ENCODE peak calls at places on chromosome 2, in six cellular contexts. J is NT2/D1, H is fibroblast of lung, K is esophagus squamous epithelium, G is GM23248, W is left lung. M is an unnamed sample.

GRCh38 chr2:226673314-226673723 is 126.3 kb downstream of the IRS1 start:
- DNase-seq in W (no peak), K (no peak), H (peak; percentile 96), J (no peak), G (peak; percentile 95), M (peak; percentile 85)

GRCh38 chr2:229407170-229407569 is 136.1 kb upstream of the PID1 start:
- DNase-seq in H (peak; percentile 88), J (no peak), K (no peak), W (no peak), G (peak; percentile 93), M (peak; percentile 46)

GRCh38 chr2:34096552-34097171 is 497.6 kb upstream of the FAM98A start:
- DNase-seq in W (no peak), G (peak; percentile 60), J (peak; percentile 65), K (no peak), H (peak; percentile 51), M (peak; percentile 89)

GRCh38 chr2:69773201-69773600 is 31.3 kb downstream of the ANXA4 start:
- DNase-seq in H (peak; percentile 66), J (no peak), K (no peak), G (peak; percentile 76), W (no peak), M (peak; percentile 66)

GRCh38 chr2:172889287-172889686 is 153.6 kb downstream of the RAPGEF4 start:
- DNase-seq in J (no peak), K (no peak), W (no peak), G (no peak), H (no peak), M (no peak)

GRCh38 chr2:81324046-81324445 is 1019.5 kb upstream of the LRRTM1 start:
- DNase-seq in K (no peak), J (peak; percentile 38), H (no peak), G (no peak), W (no peak), M (no peak)

GRCh38 chr2:168253379-168253778 is 6.0 kb upstream of the STK39 start:
- DNase-seq in H (no peak), W (no peak), K (no peak), J (no peak), G (no peak), M (no peak)

GRCh38 chr2:10917927-10918326 is 6.2 kb downstream of the KCNF1 start:
- DNase-seq in J (no peak), H (no peak), G (no peak), W (no peak), K (no peak), M (no peak)

GRCh38 chr2:171939058-171939753 is 16.9 kb downstream of the HAT1 start:
- DNase-seq in G (no peak), H (no peak), K (no peak), J (no peak), W (no peak), M (no peak)

GRCh38 chr2:24019729-24020128 is 9.8 kb downstream of the MFSD2B start:
- DNase-seq in K (no peak), H (no peak), J (no peak), W (no peak), G (no peak), M (no peak)

GRCh38 chr2:219592721-219593120 is 4.9 kb upstream of the STK11IP start:
- DNase-seq in J (no peak), H (no peak), K (no peak), W (no peak), G (no peak), M (peak; percentile 62)

GRCh38 chr2:220579452-220579851 is 952.0 kb downstream of the SLC4A3 start:
- DNase-seq in G (no peak), W (no peak), K (no peak), H (no peak), J (no peak), M (no peak)

GRCh38 chr2:149330127-149331022 is at the start of gene LYPD6:
- DNase-seq in K (no peak), G (peak; percentile 90), J (peak; percentile 40), H (peak; percentile 76), W (peak; percentile 84), M (peak; percentile 97)

GRCh38 chr2:227125506-227125905 is 38.5 kb downstream of the COL4A4 start:
- DNase-seq in J (peak; percentile 16), K (no peak), H (no peak), W (no peak), G (no peak), M (peak; percentile 7)

GRCh38 chr2:108983610-108984009 is 5.4 kb downstream of the EDAR start:
- DNase-seq in J (no peak), W (no peak), H (no peak), G (no peak), K (no peak), M (no peak)

GRCh38 chr2:147863835-147864234 is 19.0 kb downstream of the ACVR2A start:
- DNase-seq in W (no peak), J (no peak), H (peak; percentile 76), G (peak; percentile 28), K (no peak), M (no peak)

GRCh38 chr2:23649819-23650218 is 264.8 kb downstream of the KLHL29 start:
- DNase-seq in J (no peak), K (no peak), W (peak; percentile 29), H (peak; percentile 61), G (no peak), M (no peak)

GRCh38 chr2:150332378-150332777 is 155.1 kb downstream of the RND3 start:
- DNase-seq in G (no peak), H (no peak), J (no peak), W (no peak), K (no peak), M (no peak)

GRCh38 chr2:108271691-108272253 is 16.9 kb upstream of the SULT1C2 start:
- DNase-seq in H (peak; percentile 48), G (peak; percentile 79), K (no peak), W (no peak), J (no peak), M (peak; percentile 77)

GRCh38 chr2:150606380-150607060 is 119.1 kb upstream of the RND3 start:
- DNase-seq in J (no peak), K (no peak), G (no peak), H (no peak), W (no peak), M (no peak)

GRCh38 chr2:27369471-27370025 is 590 bp downstream of the EIF2B4 start:
- DNase-seq in J (no peak), H (peak; percentile 62), K (no peak), W (no peak), G (peak; percentile 81), M (no peak)

GRCh38 chr2:202599911-202600310 is 34.9 kb upstream of the FAM117B start:
- DNase-seq in G (no peak), J (no peak), H (no peak), K (no peak), W (no peak), M (no peak)

GRCh38 chr2:54409752-54410151 is 46.4 kb upstream of the SPTBN1 start:
- DNase-seq in J (no peak), K (no peak), G (no peak), H (peak; percentile 16), W (no peak), M (no peak)

GRCh38 chr2:240569523-240569997 is 1.3 kb downstream of the RNPEPL1 start:
- DNase-seq in G (no peak), K (no peak), W (no peak), J (no peak), H (no peak), M (no peak)

DNA sequence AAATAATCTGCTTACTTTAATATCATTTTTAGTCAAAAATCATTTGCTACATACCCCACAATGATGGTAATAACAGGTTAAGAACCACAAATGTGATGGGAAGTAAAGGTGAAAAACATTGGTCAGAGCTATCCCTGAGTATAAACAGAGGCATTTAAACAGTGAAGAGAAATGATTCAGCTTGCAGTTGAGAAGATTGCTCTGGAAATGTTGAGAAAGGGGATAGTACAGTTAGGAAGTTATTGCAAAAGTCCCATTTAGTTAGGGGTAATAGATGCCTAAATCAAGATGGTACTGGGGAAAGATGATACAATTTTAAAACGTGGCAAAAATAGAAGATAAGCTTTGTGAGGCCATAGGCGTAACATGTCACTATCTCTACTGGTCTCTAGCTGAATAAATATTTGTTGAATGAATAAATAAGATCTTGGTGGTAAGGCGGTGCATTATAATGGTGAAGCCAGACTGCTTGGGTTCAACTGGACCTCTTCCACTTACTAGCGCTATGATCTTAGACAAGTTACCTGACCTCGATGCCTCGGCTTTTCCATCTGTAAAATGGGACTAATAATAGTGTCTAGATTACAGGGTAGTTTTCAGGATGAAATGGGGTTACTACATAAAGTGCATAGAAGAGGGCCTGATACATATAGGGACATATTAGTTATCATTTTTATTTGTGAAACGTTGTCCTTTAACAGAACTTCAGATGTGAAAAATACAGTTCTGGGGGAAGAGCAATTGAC is 2.0 kb upstream of the BZW1 start:
- DNase-seq in K (no peak), J (no peak), G (peak; percentile 25), W (no peak), H (no peak), M (peak; percentile 39)
- H3K4me1 ChIP-seq in K (peaks cover 39% of the 10 kb centered on the region), J (no peaks in the 10 kb centered on the region), G (peaks cover 33% of the 10 kb centered on the region), W (peaks cover 35% of the 10 kb centered on the region), H (peaks cover 9% of the 10 kb centered on the region), M (peaks cover 41% of the 10 kb centered on the region)

GRCh38 chr2:112791693-112792230 is 7.5 kb upstream of the IL1A start:
- DNase-seq in J (no peak), K (no peak), G (no peak), W (no peak), H (no peak), M (no peak)

GRCh38 chr2:112793449-112793978 is 9.2 kb upstream of the IL1A start:
- DNase-seq in K (no peak), G (peak; percentile 52), W (no peak), J (no peak), H (peak; percentile 41), M (no peak)

GRCh38 chr2:112794841-112795240 is 10.5 kb upstream of the IL1A start:
- DNase-seq in W (no peak), H (no peak), K (no peak), G (no peak), J (no peak), M (no peak)

GRCh38 chr2:112795720-112796119 is 11.4 kb upstream of the IL1A start:
- DNase-seq in W (no peak), H (no peak), K (no peak), G (no peak), J (no peak), M (no peak)

GRCh38 chr2:112794131-112794733 is 9.9 kb upstream of the IL1A start:
- DNase-seq in G (peak; percentile 89), K (peak; percentile 35), H (peak; percentile 81), W (no peak), J (no peak), M (peak; percentile 35)
- H3K4me3 ChIP-seq in G (no peak overlapping the region), K (no peak overlapping the region), H (no peak overlapping the region), W (no peak overlapping the region), J (no peak overlapping the region), M (no peak overlapping the region)

GRCh38 chr2:47043891-47044239 is 111.2 kb downstream of the STPG4 start:
- DNase-seq in H (no peak), J (no peak), G (no peak), K (no peak), W (peak; percentile 49), M (no peak)
- H3K4me1 ChIP-seq in H (peaks cover 53% of the 10 kb centered on the region), J (peaks cover 16% of the 10 kb centered on the region), G (peaks cover 35% of the 10 kb centered on the region), K (peaks cover 54% of the 10 kb centered on the region), W (peaks cover 26% of the 10 kb centered on the region), M (peaks cover 42% of the 10 kb centered on the region)

DNA sequence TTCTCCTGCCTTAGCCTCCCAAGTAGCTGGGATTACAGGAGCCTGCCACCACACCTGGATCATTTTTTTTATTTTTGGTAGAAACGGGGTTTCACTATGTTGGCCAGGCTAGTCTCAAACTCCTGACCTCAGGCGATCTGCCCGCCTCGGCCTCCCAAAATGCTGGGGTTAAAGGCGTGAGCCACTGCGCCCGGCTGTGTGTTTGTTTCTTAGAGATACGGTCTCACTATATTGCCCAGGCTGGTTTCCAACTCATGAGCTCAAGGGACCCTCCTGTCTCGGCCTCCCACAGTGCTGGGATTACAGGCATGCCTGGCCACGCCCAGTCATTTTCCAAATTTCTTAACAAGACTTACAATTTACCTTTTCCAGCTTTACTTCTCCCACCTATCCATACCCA is 940 bp upstream of the MRPL19 start:
- DNase-seq in K (no peak), W (peak; percentile 44), G (no peak), J (no peak), H (no peak), M (no peak)
- H3K4me3 ChIP-seq in K (no peak overlapping the region), W (no peak overlapping the region), G (no peak overlapping the region), J (no peak overlapping the region), H (no peak overlapping the region), M (no peak overlapping the region)

M was measured in adipocyte.